ENCODE peak calls at places on chromosomes 12 and 14, in four cellular contexts. L is WTC11, F is heart right ventricle, O is RWPE1. E is an unnamed sample.

GRCh38 chr12:6361834-6362233 is 13.5 kb downstream of the SCNN1A start:
- DNase-seq in F (peak; percentile 58), O (no peak), L (no peak), E (no peak)

GRCh38 chr14:102776761-102777710 is at the start of gene TRAF3:
- DNase-seq in F (peak; percentile 72), L (peak; percentile 48), O (peak; percentile 75), E (peak; percentile 60)

GRCh38 chr12:75591628-75592027 is 80.2 kb upstream of the KRR1 start:
- DNase-seq in F (no peak), O (no peak), L (no peak), E (no peak)

GRCh38 chr12:23757541-23757962 is 191.9 kb downstream of the SOX5 start:
- DNase-seq in F (no peak), L (no peak), O (no peak), E (peak; percentile 8)

GRCh38 chr12:90622431-90622830 is 332.5 kb downstream of the CCER1 start:
- DNase-seq in F (no peak), O (no peak), L (no peak), E (no peak)

GRCh38 chr14:92994942-92995341 is 72.0 kb downstream of the CHGA start:
- DNase-seq in F (no peak), O (no peak), L (no peak), E (no peak)

GRCh38 chr14:90561031-90561430 is 164.2 kb downstream of the CALM1 start:
- DNase-seq in L (no peak), F (no peak), O (no peak), E (no peak)

GRCh38 chr12:58030566-58031279 is 89.4 kb downstream of the ATP23 start:
- DNase-seq in L (no peak), F (no peak), O (peak; percentile 86), E (no peak)

GRCh38 chr14:23114669-23115491 is 4.2 kb downstream of the CEBPE start:
- DNase-seq in O (peak; percentile 94), F (no peak), L (no peak), E (no peak)

GRCh38 chr12:57224278-57224972 is 5.1 kb upstream of the SHMT2 start:
- DNase-seq in O (no peak), F (no peak), L (no peak), E (no peak)

GRCh38 chr12:26429070-26429691 is 233.8 kb downstream of the SSPN start:
- DNase-seq in O (no peak), F (no peak), L (no peak), E (no peak)

GRCh38 chr12:56469007-56469930 is 891 bp downstream of the SPRYD4 start:
- DNase-seq in O (no peak), F (no peak), L (no peak), E (no peak)

GRCh38 chr14:65255029-65255545 is 152.8 kb upstream of the MAX start:
- DNase-seq in O (peak; percentile 72), L (no peak), F (no peak), E (no peak)

GRCh38 chr12:4001031-4001430 is 127.8 kb upstream of the PARP11 start:
- DNase-seq in F (no peak), O (no peak), L (no peak), E (no peak)

GRCh38 chr14:90645842-90646443 is 170.3 kb downstream of the TTC7B start:
- DNase-seq in O (peak; percentile 80), L (peak; percentile 63), F (no peak), E (no peak)

GRCh38 chr12:51473947-51474346 is 49.3 kb downstream of the SLC4A8 start:
- DNase-seq in L (no peak), O (no peak), F (no peak), E (no peak)

GRCh38 chr12:27220057-27220987 is 23.8 kb upstream of the STK38L start:
- DNase-seq in L (no peak), O (no peak), F (no peak), E (no peak)

E was measured in endothelial cell.